ENCODE peak calls at places on chromosomes 11 and 22, in seven cellular contexts. Q is HCT116, W is H1, T is HepG2, B is SK-N-SH, G is K562, V is GM12878. D is an unnamed sample.

GRCh38 chr22:49302530-49302929 is 525.1 kb downstream of the BRD1 start:
- DNase-seq in B (no peak), V (no peak), G (no peak), T (no peak), Q (no peak), W (no peak), D (no peak)

GRCh38 chr11:118623291-118623655 is 15.9 kb downstream of the PHLDB1 start:
- DNase-seq in W (no peak), V (no peak), T (peak; percentile 46), G (no peak), B (peak; percentile 78), Q (no peak), D (no peak)

GRCh38 chr11:36265793-36266628 is 23.2 kb downstream of the COMMD9 start:
- DNase-seq in V (no peak), W (peak; percentile 69), T (peak; percentile 16), B (peak; percentile 81), G (peak; percentile 78), Q (peak; percentile 19), D (peak; percentile 71)

GRCh38 chr11:20027546-20028014 is 132.7 kb downstream of the DBX1 start:
- DNase-seq in G (no peak), W (no peak), T (no peak), B (no peak), Q (no peak), V (no peak), D (no peak)

GRCh38 chr11:27963370-27963769 is 144.6 kb downstream of the KIF18A start:
- DNase-seq in W (no peak), B (no peak), Q (no peak), V (no peak), T (no peak), G (no peak), D (no peak)

GRCh38 chr22:46070722-46071450 is 79.4 kb upstream of the PPARA start:
- DNase-seq in V (no peak), G (no peak), Q (no peak), T (no peak), B (peak; percentile 88), W (no peak), D (no peak)

GRCh38 chr11:123174196-123175183 is 20.6 kb downstream of the CLMP start:
- DNase-seq in V (no peak), Q (no peak), T (no peak), W (no peak), G (no peak), B (no peak), D (no peak)

GRCh38 chr11:35272391-35272821 is 133.4 kb downstream of the CD44 start:
- DNase-seq in G (no peak), T (no peak), Q (no peak), V (peak; percentile 95), B (no peak), W (no peak), D (no peak)

GRCh38 chr11:114259124-114259526 is 37.1 kb upstream of the NNMT start:
- DNase-seq in T (no peak), B (no peak), G (no peak), W (no peak), Q (no peak), V (no peak), D (no peak)

GRCh38 chr22:44894321-44894720 is 115.5 kb downstream of the PHF21B start:
- DNase-seq in G (no peak), B (no peak), V (no peak), T (no peak), Q (no peak), W (no peak), D (no peak)

GRCh38 chr11:114309517-114309916 is 13.3 kb downstream of the NNMT start:
- DNase-seq in Q (no peak), G (no peak), B (no peak), W (no peak), T (no peak), V (no peak), D (no peak)

GRCh38 chr11:65915821-65916251 is 3.0 kb downstream of the C11orf68 start:
- DNase-seq in T (peak; percentile 74), V (no peak), B (no peak), G (no peak), W (no peak), Q (peak; percentile 89), D (peak; percentile 62)

GRCh38 chr11:72688486-72688885 is 14.3 kb upstream of the PDE2A start:
- DNase-seq in T (no peak), V (no peak), W (no peak), Q (no peak), B (no peak), G (no peak), D (no peak)

GRCh38 chr22:19442166-19442565 is 5.3 kb downstream of the C22orf39 start:
- DNase-seq in V (no peak), T (no peak), G (no peak), W (no peak), B (no peak), Q (no peak), D (no peak)

GRCh38 chr11:88535916-88536547 is 198.5 kb upstream of the CTSC start:
- DNase-seq in T (peak; percentile 5), W (no peak), B (no peak), Q (peak; percentile 77), G (no peak), V (no peak), D (no peak)

GRCh38 chr11:65384301-65384889 is 1.9 kb upstream of the SLC25A45 start:
- DNase-seq in G (no peak), B (no peak), T (no peak), Q (no peak), V (no peak), W (no peak), D (no peak)

GRCh38 chr11:74677131-74677530 is 54.1 kb downstream of the CHRDL2 start:
- DNase-seq in T (no peak), B (no peak), V (no peak), W (no peak), Q (no peak), G (no peak), D (no peak)

GRCh38 chr22:50169774-50170341 is 673 bp upstream of the PANX2 start:
- DNase-seq in Q (no peak), G (peak; percentile 78), B (peak; percentile 80), W (no peak), V (no peak), T (no peak), D (no peak)

GRCh38 chr22:23248583-23248982 is 68.3 kb downstream of the BCR start:
- DNase-seq in G (peak; percentile 61), B (no peak), Q (no peak), W (no peak), T (peak; percentile 53), V (no peak), D (no peak)

GRCh38 chr22:28831140-28832072 is 31.0 kb upstream of the XBP1 start:
- DNase-seq in T (no peak), V (no peak), G (no peak), Q (no peak), B (no peak), W (no peak), D (no peak)

GRCh38 chr22:25739659-25740344 is 2.2 kb upstream of the MYO18B start:
- DNase-seq in T (no peak), B (no peak), G (no peak), W (no peak), V (no peak), Q (no peak), D (no peak)

GRCh38 chr11:28715726-28716125 is 607.5 kb downstream of the METTL15 start:
- DNase-seq in T (no peak), B (no peak), G (no peak), V (no peak), W (peak; percentile 17), Q (no peak), D (peak; percentile 33)

GRCh38 chr22:25120761-25121212 is 78.9 kb upstream of the CRYBB3 start:
- DNase-seq in Q (no peak), T (peak; percentile 28), V (no peak), W (no peak), B (no peak), G (no peak), D (no peak)

GRCh38 chr22:42066937-42067336 is 3.7 kb downstream of the NAGA start:
- DNase-seq in B (no peak), W (no peak), G (no peak), V (no peak), Q (no peak), T (no peak), D (no peak)

GRCh38 chr11:24645563-24645962 is 148.7 kb downstream of the LUZP2 start:
- DNase-seq in B (no peak), T (no peak), Q (no peak), G (no peak), W (no peak), V (no peak), D (no peak)

GRCh38 chr11:97657852-97658251 is 1268.0 kb downstream of the JRKL start:
- DNase-seq in W (no peak), B (no peak), G (no peak), T (no peak), Q (no peak), V (no peak), D (no peak)

DNA sequence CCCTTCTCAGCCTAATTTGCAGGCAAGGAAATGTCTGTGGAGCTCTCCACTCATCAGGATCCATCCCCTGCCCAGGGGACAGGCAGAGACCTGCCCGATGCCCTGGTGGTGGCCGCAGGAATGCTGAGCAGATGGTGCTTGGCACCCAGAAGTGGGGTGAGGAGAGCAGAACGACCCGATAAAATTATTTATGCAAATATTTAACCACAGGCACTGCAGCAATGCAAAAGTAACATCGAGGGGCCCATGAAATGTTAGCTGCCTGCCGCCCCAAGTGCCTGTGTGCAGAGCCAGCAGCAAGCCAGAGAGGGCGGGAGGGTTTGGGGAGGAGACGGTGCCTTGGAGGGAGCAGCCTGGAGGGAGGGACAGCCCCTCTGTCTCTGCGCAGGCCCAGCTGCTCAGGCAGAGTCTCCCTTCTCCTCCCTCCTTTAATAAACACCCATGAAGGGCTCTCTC is 205.5 kb downstream of the CTTN start:
- DNase-seq in T (no peak), V (no peak), W (no peak), B (no peak), Q (no peak), G (no peak), D (no peak)
- H3K9me3 ChIP-seq in T (no peaks in the 10 kb centered on the region), V (no peaks in the 10 kb centered on the region), W (no peaks in the 10 kb centered on the region), B (no peaks in the 10 kb centered on the region), Q (no peaks in the 10 kb centered on the region), G (no peaks in the 10 kb centered on the region), D (no peaks in the 10 kb centered on the region)

GRCh38 chr11:84800755-84801346 is 826.3 kb downstream of the DLG2 start:
- DNase-seq in V (no peak), B (peak; percentile 12), W (no peak), Q (peak; percentile 12), G (no peak), T (peak; percentile 13), D (peak; percentile 20)
- TF ChIP-seq YY1 in V (no peak), B (no peak), W (no peak), Q (no peak), G (no peak), T (no peak), D (no peak)

GRCh38 chr11:67616431-67617242 is 9.9 kb downstream of the NDUFV1 start:
- DNase-seq in T (no peak), V (no peak), G (no peak), W (no peak), Q (no peak), B (no peak), D (no peak)
- H3K4me3 ChIP-seq in T (no peak overlapping the region), V (no peak overlapping the region), G (no peak overlapping the region), W (no peak overlapping the region), Q (no peak overlapping the region), B (no peak overlapping the region), D (no peak overlapping the region)

DNA sequence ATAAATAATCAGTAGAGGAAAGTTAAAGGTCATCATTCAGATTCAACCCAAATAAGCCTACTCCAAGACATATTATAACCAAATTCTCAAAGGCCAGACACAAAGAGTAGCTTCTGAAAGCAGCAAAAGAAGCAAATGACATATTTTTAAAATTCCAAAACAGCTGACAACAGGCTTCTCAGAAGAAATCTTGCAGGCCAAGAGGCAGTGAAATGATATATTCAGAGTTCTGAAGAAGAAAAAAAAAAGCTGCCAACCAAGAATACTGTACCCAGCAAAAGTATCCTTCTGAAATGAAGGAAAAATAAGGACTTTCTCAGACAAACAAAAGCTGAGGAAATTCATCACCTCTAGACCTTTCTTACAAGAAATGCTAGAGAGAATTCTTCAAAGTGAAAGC is 787.1 kb upstream of the TENM4 start:
- DNase-seq in Q (no peak), V (no peak), G (no peak), B (no peak), T (no peak), W (no peak), D (no peak)
- H3K9me3 ChIP-seq in Q (peaks cover 6% of the 10 kb centered on the region), V (no peaks in the 10 kb centered on the region), G (no peaks in the 10 kb centered on the region), B (peaks cover 14% of the 10 kb centered on the region), T (peaks cover 59% of the 10 kb centered on the region), W (peaks cover 4% of the 10 kb centered on the region), D (peaks cover 19% of the 10 kb centered on the region)